ENCODE peak calls at places on chromosome 3, in ten cellular contexts. One of them, this sample, is unnamed.

GRCh38 chr3:128266453-128266852 is 113.2 kb downstream of the EEFSEC start:
- DNase-seq in stimulated activated CD4-positive, alpha-beta T cell treated with anti-CD3 and anti-CD28 coated beads, Interleukin-4, amount 100 ng/mL, for 48 hours: no peak
- DNase-seq in MCF 10A: peak
- DNase-seq in ELR: peak
- DNase-seq in GM18507: no peak
- DNase-seq in stimulated activated CD8-positive, alpha-beta memory T cell treated with anti-CD3 and anti-CD28 coated beads, Interleukin-15, amount 100 ng/mL, for 24 hours: no peak
- DNase-seq in heart right ventricle: no peak
- DNase-seq in heart left ventricle: no peak
- DNase-seq in BJ: no peak
- DNase-seq in GM20000: no peak
- DNase-seq in this sample: no peak

GRCh38 chr3:46463120-46463867 is 1.4 kb downstream of the LTF start:
- DNase-seq in ELR: no peak
- DNase-seq in MCF 10A: no peak
- DNase-seq in GM20000: no peak
- DNase-seq in heart right ventricle: peak
- DNase-seq in GM18507: no peak
- DNase-seq in BJ: no peak
- DNase-seq in heart left ventricle: no peak
- DNase-seq in stimulated activated CD4-positive, alpha-beta T cell treated with anti-CD3 and anti-CD28 coated beads, Interleukin-4, amount 100 ng/mL, for 48 hours: no peak
- DNase-seq in stimulated activated CD8-positive, alpha-beta memory T cell treated with anti-CD3 and anti-CD28 coated beads, Interleukin-15, amount 100 ng/mL, for 24 hours: no peak
- DNase-seq in this sample: no peak

GRCh38 chr3:181782306-181782924 is 70.7 kb downstream of the SOX2 start:
- DNase-seq in MCF 10A: peak
- DNase-seq in ELR: peak
- DNase-seq in BJ: no peak
- DNase-seq in heart left ventricle: no peak
- DNase-seq in stimulated activated CD8-positive, alpha-beta memory T cell treated with anti-CD3 and anti-CD28 coated beads, Interleukin-15, amount 100 ng/mL, for 24 hours: no peak
- DNase-seq in heart right ventricle: no peak
- DNase-seq in GM20000: no peak
- DNase-seq in stimulated activated CD4-positive, alpha-beta T cell treated with anti-CD3 and anti-CD28 coated beads, Interleukin-4, amount 100 ng/mL, for 48 hours: no peak
- DNase-seq in GM18507: no peak
- DNase-seq in this sample: no peak

GRCh38 chr3:45225465-45226205 is 452 bp downstream of the TMEM158 start:
- DNase-seq in stimulated activated CD4-positive, alpha-beta T cell treated with anti-CD3 and anti-CD28 coated beads, Interleukin-4, amount 100 ng/mL, for 48 hours: peak
- DNase-seq in ELR: peak
- DNase-seq in MCF 10A: peak
- DNase-seq in stimulated activated CD8-positive, alpha-beta memory T cell treated with anti-CD3 and anti-CD28 coated beads, Interleukin-15, amount 100 ng/mL, for 24 hours: no peak
- DNase-seq in heart left ventricle: no peak
- DNase-seq in GM18507: no peak
- DNase-seq in BJ: no peak
- DNase-seq in GM20000: peak
- DNase-seq in heart right ventricle: no peak
- DNase-seq in this sample: no peak

GRCh38 chr3:139774570-139775302 is 97.0 kb upstream of the NMNAT3 start:
- DNase-seq in MCF 10A: peak
- DNase-seq in GM20000: no peak
- DNase-seq in BJ: peak
- DNase-seq in heart left ventricle: no peak
- DNase-seq in stimulated activated CD4-positive, alpha-beta T cell treated with anti-CD3 and anti-CD28 coated beads, Interleukin-4, amount 100 ng/mL, for 48 hours: no peak
- DNase-seq in stimulated activated CD8-positive, alpha-beta memory T cell treated with anti-CD3 and anti-CD28 coated beads, Interleukin-15, amount 100 ng/mL, for 24 hours: no peak
- DNase-seq in GM18507: no peak
- DNase-seq in heart right ventricle: peak
- DNase-seq in ELR: no peak
- DNase-seq in this sample: no peak

GRCh38 chr3:72727726-72728125 is 120.5 kb downstream of the SHQ1 start:
- DNase-seq in heart left ventricle: no peak
- DNase-seq in stimulated activated CD4-positive, alpha-beta T cell treated with anti-CD3 and anti-CD28 coated beads, Interleukin-4, amount 100 ng/mL, for 48 hours: no peak
- DNase-seq in ELR: no peak
- DNase-seq in GM20000: no peak
- DNase-seq in MCF 10A: no peak
- DNase-seq in BJ: no peak
- DNase-seq in GM18507: no peak
- DNase-seq in heart right ventricle: no peak
- DNase-seq in stimulated activated CD8-positive, alpha-beta memory T cell treated with anti-CD3 and anti-CD28 coated beads, Interleukin-15, amount 100 ng/mL, for 24 hours: no peak
- DNase-seq in this sample: no peak

GRCh38 chr3:39166932-39167532 is 13.6 kb upstream of the CSRNP1 start:
- DNase-seq in heart left ventricle: no peak
- DNase-seq in stimulated activated CD4-positive, alpha-beta T cell treated with anti-CD3 and anti-CD28 coated beads, Interleukin-4, amount 100 ng/mL, for 48 hours: no peak
- DNase-seq in MCF 10A: peak
- DNase-seq in GM20000: no peak
- DNase-seq in GM18507: no peak
- DNase-seq in stimulated activated CD8-positive, alpha-beta memory T cell treated with anti-CD3 and anti-CD28 coated beads, Interleukin-15, amount 100 ng/mL, for 24 hours: no peak
- DNase-seq in BJ: peak
- DNase-seq in ELR: peak
- DNase-seq in heart right ventricle: peak
- DNase-seq in this sample: no peak

GRCh38 chr3:131239250-131239649 is 142.3 kb upstream of the NUDT16 start:
- DNase-seq in stimulated activated CD8-positive, alpha-beta memory T cell treated with anti-CD3 and anti-CD28 coated beads, Interleukin-15, amount 100 ng/mL, for 24 hours: no peak
- DNase-seq in stimulated activated CD4-positive, alpha-beta T cell treated with anti-CD3 and anti-CD28 coated beads, Interleukin-4, amount 100 ng/mL, for 48 hours: no peak
- DNase-seq in GM18507: no peak
- DNase-seq in heart right ventricle: no peak
- DNase-seq in ELR: no peak
- DNase-seq in MCF 10A: no peak
- DNase-seq in BJ: no peak
- DNase-seq in heart left ventricle: no peak
- DNase-seq in GM20000: no peak
- DNase-seq in this sample: no peak

GRCh38 chr3:107525101-107525953 is 2.6 kb downstream of the BBX start:
- DNase-seq in ELR: peak
- DNase-seq in heart right ventricle: peak
- DNase-seq in stimulated activated CD4-positive, alpha-beta T cell treated with anti-CD3 and anti-CD28 coated beads, Interleukin-4, amount 100 ng/mL, for 48 hours: peak
- DNase-seq in stimulated activated CD8-positive, alpha-beta memory T cell treated with anti-CD3 and anti-CD28 coated beads, Interleukin-15, amount 100 ng/mL, for 24 hours: peak
- DNase-seq in GM18507: no peak
- DNase-seq in MCF 10A: peak
- DNase-seq in GM20000: peak
- DNase-seq in heart left ventricle: peak
- DNase-seq in BJ: no peak
- DNase-seq in this sample: peak

GRCh38 chr3:69628956-69629355 is 110.3 kb upstream of the MITF start:
- DNase-seq in BJ: no peak
- DNase-seq in ELR: no peak
- DNase-seq in GM18507: no peak
- DNase-seq in heart right ventricle: no peak
- DNase-seq in stimulated activated CD8-positive, alpha-beta memory T cell treated with anti-CD3 and anti-CD28 coated beads, Interleukin-15, amount 100 ng/mL, for 24 hours: no peak
- DNase-seq in MCF 10A: peak
- DNase-seq in heart left ventricle: no peak
- DNase-seq in stimulated activated CD4-positive, alpha-beta T cell treated with anti-CD3 and anti-CD28 coated beads, Interleukin-4, amount 100 ng/mL, for 48 hours: no peak
- DNase-seq in GM20000: no peak
- DNase-seq in this sample: no peak

GRCh38 chr3:2420919-2421318 is 322.3 kb downstream of the CNTN4 start:
- DNase-seq in GM20000: no peak
- DNase-seq in ELR: no peak
- DNase-seq in BJ: no peak
- DNase-seq in heart left ventricle: no peak
- DNase-seq in stimulated activated CD4-positive, alpha-beta T cell treated with anti-CD3 and anti-CD28 coated beads, Interleukin-4, amount 100 ng/mL, for 48 hours: no peak
- DNase-seq in heart right ventricle: no peak
- DNase-seq in GM18507: no peak
- DNase-seq in MCF 10A: no peak
- DNase-seq in stimulated activated CD8-positive, alpha-beta memory T cell treated with anti-CD3 and anti-CD28 coated beads, Interleukin-15, amount 100 ng/mL, for 24 hours: no peak
- DNase-seq in this sample: no peak

GRCh38 chr3:123414958-123415792 is 33.7 kb downstream of the ADCY5 start:
- DNase-seq in stimulated activated CD4-positive, alpha-beta T cell treated with anti-CD3 and anti-CD28 coated beads, Interleukin-4, amount 100 ng/mL, for 48 hours: no peak
- DNase-seq in BJ: no peak
- DNase-seq in GM18507: no peak
- DNase-seq in ELR: no peak
- DNase-seq in heart left ventricle: peak
- DNase-seq in heart right ventricle: peak
- DNase-seq in GM20000: no peak
- DNase-seq in MCF 10A: no peak
- DNase-seq in stimulated activated CD8-positive, alpha-beta memory T cell treated with anti-CD3 and anti-CD28 coated beads, Interleukin-15, amount 100 ng/mL, for 24 hours: no peak
- DNase-seq in this sample: no peak

GRCh38 chr3:136277634-136278033 is 27.5 kb downstream of the PCCB start:
- DNase-seq in GM20000: no peak
- DNase-seq in stimulated activated CD8-positive, alpha-beta memory T cell treated with anti-CD3 and anti-CD28 coated beads, Interleukin-15, amount 100 ng/mL, for 24 hours: no peak
- DNase-seq in MCF 10A: peak
- DNase-seq in heart right ventricle: no peak
- DNase-seq in heart left ventricle: no peak
- DNase-seq in ELR: no peak
- DNase-seq in GM18507: no peak
- DNase-seq in BJ: no peak
- DNase-seq in stimulated activated CD4-positive, alpha-beta T cell treated with anti-CD3 and anti-CD28 coated beads, Interleukin-4, amount 100 ng/mL, for 48 hours: no peak
- DNase-seq in this sample: peak

GRCh38 chr3:42685891-42686820 is 819 bp downstream of the KLHL40 start:
- DNase-seq in MCF 10A: no peak
- DNase-seq in BJ: no peak
- DNase-seq in ELR: no peak
- DNase-seq in stimulated activated CD4-positive, alpha-beta T cell treated with anti-CD3 and anti-CD28 coated beads, Interleukin-4, amount 100 ng/mL, for 48 hours: no peak
- DNase-seq in heart right ventricle: no peak
- DNase-seq in GM20000: no peak
- DNase-seq in stimulated activated CD8-positive, alpha-beta memory T cell treated with anti-CD3 and anti-CD28 coated beads, Interleukin-15, amount 100 ng/mL, for 24 hours: no peak
- DNase-seq in GM18507: no peak
- DNase-seq in heart left ventricle: peak
- DNase-seq in this sample: peak

GRCh38 chr3:9398715-9399708 is 1.6 kb downstream of the SETD5 start:
- DNase-seq in heart left ventricle: no peak
- DNase-seq in ELR: peak
- DNase-seq in MCF 10A: peak
- DNase-seq in GM18507: no peak
- DNase-seq in BJ: no peak
- DNase-seq in stimulated activated CD8-positive, alpha-beta memory T cell treated with anti-CD3 and anti-CD28 coated beads, Interleukin-15, amount 100 ng/mL, for 24 hours: no peak
- DNase-seq in stimulated activated CD4-positive, alpha-beta T cell treated with anti-CD3 and anti-CD28 coated beads, Interleukin-4, amount 100 ng/mL, for 48 hours: peak
- DNase-seq in GM20000: peak
- DNase-seq in heart right ventricle: no peak
- DNase-seq in this sample: no peak

GRCh38 chr3:16302082-16302631 is 37.1 kb downstream of the OXNAD1 start:
- DNase-seq in heart right ventricle: no peak
- DNase-seq in MCF 10A: no peak
- DNase-seq in BJ: no peak
- DNase-seq in ELR: no peak
- DNase-seq in stimulated activated CD8-positive, alpha-beta memory T cell treated with anti-CD3 and anti-CD28 coated beads, Interleukin-15, amount 100 ng/mL, for 24 hours: no peak
- DNase-seq in stimulated activated CD4-positive, alpha-beta T cell treated with anti-CD3 and anti-CD28 coated beads, Interleukin-4, amount 100 ng/mL, for 48 hours: no peak
- DNase-seq in GM20000: no peak
- DNase-seq in GM18507: no peak
- DNase-seq in heart left ventricle: no peak
- DNase-seq in this sample: no peak

GRCh38 chr3:159626598-159626997 is 362.0 kb upstream of the IL12A start:
- DNase-seq in GM20000: no peak
- DNase-seq in heart right ventricle: no peak
- DNase-seq in stimulated activated CD8-positive, alpha-beta memory T cell treated with anti-CD3 and anti-CD28 coated beads, Interleukin-15, amount 100 ng/mL, for 24 hours: no peak
- DNase-seq in stimulated activated CD4-positive, alpha-beta T cell treated with anti-CD3 and anti-CD28 coated beads, Interleukin-4, amount 100 ng/mL, for 48 hours: no peak
- DNase-seq in MCF 10A: no peak
- DNase-seq in BJ: no peak
- DNase-seq in heart left ventricle: no peak
- DNase-seq in ELR: no peak
- DNase-seq in GM18507: no peak
- DNase-seq in this sample: no peak

GRCh38 chr3:142910280-142910679 is 21.4 kb upstream of the PCOLCE2 start:
- DNase-seq in stimulated activated CD4-positive, alpha-beta T cell treated with anti-CD3 and anti-CD28 coated beads, Interleukin-4, amount 100 ng/mL, for 48 hours: no peak
- DNase-seq in stimulated activated CD8-positive, alpha-beta memory T cell treated with anti-CD3 and anti-CD28 coated beads, Interleukin-15, amount 100 ng/mL, for 24 hours: no peak
- DNase-seq in heart right ventricle: no peak
- DNase-seq in heart left ventricle: no peak
- DNase-seq in GM18507: no peak
- DNase-seq in BJ: no peak
- DNase-seq in GM20000: no peak
- DNase-seq in MCF 10A: no peak
- DNase-seq in ELR: peak
- DNase-seq in this sample: no peak

GRCh38 chr3:61559108-61559731 is 2.2 kb upstream of the PTPRG start:
- DNase-seq in GM18507: no peak
- DNase-seq in heart right ventricle: no peak
- DNase-seq in stimulated activated CD8-positive, alpha-beta memory T cell treated with anti-CD3 and anti-CD28 coated beads, Interleukin-15, amount 100 ng/mL, for 24 hours: no peak
- DNase-seq in stimulated activated CD4-positive, alpha-beta T cell treated with anti-CD3 and anti-CD28 coated beads, Interleukin-4, amount 100 ng/mL, for 48 hours: no peak
- DNase-seq in heart left ventricle: no peak
- DNase-seq in MCF 10A: no peak
- DNase-seq in GM20000: no peak
- DNase-seq in BJ: no peak
- DNase-seq in ELR: peak
- DNase-seq in this sample: no peak

GRCh38 chr3:98809561-98809960 is 46.4 kb downstream of the ST3GAL6 start:
- DNase-seq in BJ: no peak
- DNase-seq in ELR: no peak
- DNase-seq in GM20000: peak
- DNase-seq in MCF 10A: no peak
- DNase-seq in heart left ventricle: no peak
- DNase-seq in stimulated activated CD8-positive, alpha-beta memory T cell treated with anti-CD3 and anti-CD28 coated beads, Interleukin-15, amount 100 ng/mL, for 24 hours: no peak
- DNase-seq in heart right ventricle: peak
- DNase-seq in GM18507: no peak
- DNase-seq in stimulated activated CD4-positive, alpha-beta T cell treated with anti-CD3 and anti-CD28 coated beads, Interleukin-4, amount 100 ng/mL, for 48 hours: no peak
- DNase-seq in this sample: no peak

GRCh38 chr3:50068134-50068533 is 20.6 kb upstream of the RBM5 start:
- DNase-seq in BJ: no peak
- DNase-seq in heart right ventricle: no peak
- DNase-seq in stimulated activated CD8-positive, alpha-beta memory T cell treated with anti-CD3 and anti-CD28 coated beads, Interleukin-15, amount 100 ng/mL, for 24 hours: no peak
- DNase-seq in MCF 10A: no peak
- DNase-seq in ELR: peak
- DNase-seq in GM20000: no peak
- DNase-seq in stimulated activated CD4-positive, alpha-beta T cell treated with anti-CD3 and anti-CD28 coated beads, Interleukin-4, amount 100 ng/mL, for 48 hours: no peak
- DNase-seq in GM18507: no peak
- DNase-seq in heart left ventricle: no peak
- DNase-seq in this sample: no peak

GRCh38 chr3:190108789-190109188 is 11.9 kb downstream of the P3H2 start:
- DNase-seq in ELR: no peak
- DNase-seq in GM20000: no peak
- DNase-seq in stimulated activated CD4-positive, alpha-beta T cell treated with anti-CD3 and anti-CD28 coated beads, Interleukin-4, amount 100 ng/mL, for 48 hours: no peak
- DNase-seq in BJ: no peak
- DNase-seq in stimulated activated CD8-positive, alpha-beta memory T cell treated with anti-CD3 and anti-CD28 coated beads, Interleukin-15, amount 100 ng/mL, for 24 hours: no peak
- DNase-seq in MCF 10A: no peak
- DNase-seq in heart right ventricle: no peak
- DNase-seq in heart left ventricle: no peak
- DNase-seq in GM18507: no peak
- DNase-seq in this sample: no peak

GRCh38 chr3:195803309-195803908 is 8.3 kb downstream of the MUC4 start:
- DNase-seq in stimulated activated CD4-positive, alpha-beta T cell treated with anti-CD3 and anti-CD28 coated beads, Interleukin-4, amount 100 ng/mL, for 48 hours: no peak
- DNase-seq in stimulated activated CD8-positive, alpha-beta memory T cell treated with anti-CD3 and anti-CD28 coated beads, Interleukin-15, amount 100 ng/mL, for 24 hours: no peak
- DNase-seq in heart left ventricle: no peak
- DNase-seq in GM20000: no peak
- DNase-seq in GM18507: no peak
- DNase-seq in heart right ventricle: no peak
- DNase-seq in ELR: peak
- DNase-seq in MCF 10A: no peak
- DNase-seq in BJ: no peak
- DNase-seq in this sample: no peak